ENCODE peak calls at places on chromosomes 13 and 19, in seven cellular contexts. E is HCT116, G is SK-N-SH, D is GM12878, Y is H1, U is K562, Q is HepG2. S is an unnamed sample.

GRCh38 chr19:17784201-17785008 is 10.5 kb upstream of the B3GNT3 start:
- DNase-seq in E (no peak), G (peak), D (no peak), Y (no peak), U (peak), Q (peak), S (peak)

GRCh38 chr13:73366241-73366640 is 307.4 kb downstream of the KLF5 start:
- DNase-seq in E (no peak), G (no peak), D (no peak), Y (no peak), U (no peak), Q (no peak), S (no peak)

GRCh38 chr19:11254662-11255061 is 7.7 kb downstream of the DOCK6 start:
- DNase-seq in E (no peak), G (no peak), D (no peak), Y (no peak), U (no peak), Q (no peak), S (no peak)

GRCh38 chr19:12721656-12722565 is 1.8 kb downstream of the TNPO2 start:
- DNase-seq in E (no peak), G (peak), D (no peak), Y (peak), U (peak), Q (peak), S (peak)

GRCh38 chr19:11684987-11685675 is 53.6 kb downstream of the ZNF823 start:
- DNase-seq in E (no peak), G (no peak), D (no peak), Y (no peak), U (no peak), Q (peak), S (no peak)

GRCh38 chr19:29560313-29561075 is 34.7 kb downstream of the VSTM2B start:
- DNase-seq in E (no peak), G (no peak), D (no peak), Y (no peak), U (no peak), Q (no peak), S (no peak)

GRCh38 chr19:29002336-29002735 is 210.6 kb downstream of the UQCRFS1 start:
- DNase-seq in E (no peak), G (no peak), D (no peak), Y (no peak), U (no peak), Q (no peak), S (no peak)

GRCh38 chr13:46504036-46504435 is 48.9 kb upstream of the LRCH1 start:
- DNase-seq in E (no peak), G (no peak), D (no peak), Y (no peak), U (no peak), Q (no peak), S (no peak)

GRCh38 chr13:48708764-48709163 is 55.0 kb downstream of the CYSLTR2 start:
- DNase-seq in E (no peak), G (no peak), D (no peak), Y (no peak), U (no peak), Q (no peak), S (no peak)

GRCh38 chr13:38888309-38888708 is 102.3 kb downstream of the STOML3 start:
- DNase-seq in E (no peak), G (no peak), D (no peak), Y (peak), U (no peak), Q (no peak), S (no peak)

GRCh38 chr13:79451500-79451962 is 29.4 kb upstream of the NDFIP2 start:
- DNase-seq in E (no peak), G (peak), D (peak), Y (no peak), U (peak), Q (no peak), S (no peak)

GRCh38 chr19:27672309-27673047 is 1540.5 kb downstream of the UQCRFS1 start:
- DNase-seq in E (no peak), G (no peak), D (no peak), Y (no peak), U (no peak), Q (no peak), S (no peak)

GRCh38 chr13:34943675-34944634 is 1.9 kb downstream of the NBEA start:
- DNase-seq in E (no peak), G (peak), D (no peak), Y (no peak), U (no peak), Q (no peak), S (no peak)

GRCh38 chr13:111943229-111943795 is 123.6 kb upstream of the SOX1 start:
- DNase-seq in E (no peak), G (no peak), D (no peak), Y (no peak), U (no peak), Q (no peak), S (no peak)

GRCh38 chr19:3699741-3700241 is 477 bp downstream of the PIP5K1C start:
- DNase-seq in E (no peak), G (peak), D (no peak), Y (no peak), U (no peak), Q (no peak), S (no peak)

GRCh38 chr19:16627194-16627927 is 643 bp downstream of the MED26 start:
- DNase-seq in E (no peak), G (peak), D (no peak), Y (no peak), U (no peak), Q (peak), S (no peak)

GRCh38 chr19:5903054-5903501 is 512 bp downstream of the NDUFA11 start:
- DNase-seq in E (no peak), G (no peak), D (no peak), Y (no peak), U (peak), Q (no peak), S (no peak)

GRCh38 chr19:45897413-45897812 is 5.0 kb downstream of the MYPOP start:
- DNase-seq in E (no peak), G (no peak), D (no peak), Y (no peak), U (no peak), Q (no peak), S (no peak)

GRCh38 chr19:46691104-46691503 is 25.8 kb downstream of the PRKD2 start:
- DNase-seq in E (no peak), G (peak), D (no peak), Y (no peak), U (peak), Q (no peak), S (no peak)

GRCh38 chr19:29964171-29964570 is 22.1 kb downstream of the URI1 start:
- DNase-seq in E (no peak), G (no peak), D (no peak), Y (no peak), U (no peak), Q (no peak), S (no peak)

GRCh38 chr13:113406321-113407102 is 42.6 kb upstream of the GRTP1 start:
- DNase-seq in E (no peak), G (no peak), D (no peak), Y (no peak), U (no peak), Q (no peak), S (no peak)

GRCh38 chr13:41315466-41316047 is 4.5 kb downstream of the NAA16 start:
- DNase-seq in E (no peak), G (no peak), D (no peak), Y (no peak), U (no peak), Q (no peak), S (no peak)

GRCh38 chr13:42071667-42072419 is 23.4 kb downstream of the DGKH start:
- DNase-seq in E (no peak), G (no peak), D (no peak), Y (no peak), U (peak), Q (no peak), S (no peak)

GRCh38 chr19:610801-611505 is 21.3 kb downstream of the HCN2 start:
- DNase-seq in E (no peak), G (peak), D (no peak), Y (no peak), U (peak), Q (no peak), S (no peak)

GRCh38 chr19:4455742-4456565 is 1.6 kb downstream of the UBXN6 start:
- DNase-seq in E (no peak), G (peak), D (no peak), Y (no peak), U (peak), Q (peak), S (no peak)

GRCh38 chr13:47594833-47595232 is 406.2 kb downstream of the SUCLA2 start:
- DNase-seq in E (no peak), G (no peak), D (no peak), Y (peak), U (no peak), Q (no peak), S (peak)

GRCh38 chr13:39452412-39452811 is 150.6 kb downstream of the LHFPL6 start:
- DNase-seq in E (no peak), G (no peak), D (no peak), Y (no peak), U (no peak), Q (no peak), S (no peak)

DNA sequence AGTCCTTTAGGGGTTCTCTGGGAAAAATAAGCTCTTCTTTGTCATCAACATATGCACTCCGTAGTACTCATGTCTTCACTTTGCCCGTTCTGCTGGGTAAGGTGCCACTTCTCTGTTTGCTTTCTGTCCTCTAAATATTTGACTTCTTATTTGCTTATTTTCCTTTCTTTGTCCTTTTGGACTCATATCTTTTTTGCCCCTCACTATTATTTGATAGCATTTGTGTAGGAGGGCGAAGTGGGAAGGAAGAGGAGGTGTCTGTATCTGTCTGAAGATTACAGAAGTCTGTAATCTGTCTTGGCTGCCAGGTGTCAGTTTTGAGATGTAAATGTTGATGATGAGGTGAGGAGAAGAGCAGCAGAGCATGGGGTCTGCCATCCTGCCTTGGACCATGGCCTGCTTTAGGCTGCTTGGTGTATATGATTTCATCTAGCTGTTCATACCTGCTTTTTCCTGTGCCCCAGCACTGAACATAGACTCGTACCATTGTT is 30.8 kb downstream of the USPL1 start:
- DNase-seq in E (no peak), G (no peak), D (no peak), Y (no peak), U (no peak), Q (peak), S (no peak)
- TF ChIP-seq JUND in E (no peak), G (no peak), D (no peak), Y (no peak), U (no peak), Q (no peak), S (no peak)

GRCh38 chr19:48807590-48808308 is 3.1 kb downstream of the BCAT2 start:
- DNase-seq in E (no peak), G (peak), D (no peak), Y (no peak), U (peak), Q (peak), S (no peak)
- TF ChIP-seq JUND in E (no peak), G (no peak), D (no peak), Y (no peak), U (no peak), Q (no peak), S (no peak)

GRCh38 chr19:34484328-34484727 is 2.8 kb downstream of the WTIP start:
- DNase-seq in E (no peak), G (no peak), D (no peak), Y (no peak), U (no peak), Q (no peak), S (no peak)
- TF ChIP-seq JUND in E (no peak), G (no peak), D (no peak), Y (no peak), U (no peak), Q (no peak), S (no peak)

GRCh38 chr13:84605927-84606326 is 723.7 kb upstream of the SLITRK1 start:
- DNase-seq in E (no peak), G (no peak), D (no peak), Y (no peak), U (no peak), Q (no peak), S (no peak)

GRCh38 chr13:84607614-84608013 is 725.3 kb upstream of the SLITRK1 start:
- DNase-seq in E (no peak), G (no peak), D (no peak), Y (no peak), U (no peak), Q (no peak), S (no peak)

GRCh38 chr13:84606616-84607015 is 724.3 kb upstream of the SLITRK1 start:
- DNase-seq in E (no peak), G (no peak), D (no peak), Y (no peak), U (no peak), Q (no peak), S (no peak)

GRCh38 chr13:84609716-84610115 is 727.4 kb upstream of the SLITRK1 start:
- DNase-seq in E (no peak), G (no peak), D (no peak), Y (no peak), U (no peak), Q (no peak), S (no peak)
- TF ChIP-seq JUND in E (no peak), G (no peak), D (no peak), Y (no peak), U (no peak), Q (no peak), S (no peak)

GRCh38 chr19:32750441-32751055 is 31.0 kb downstream of the TDRD12 start:
- DNase-seq in E (no peak), G (no peak), D (no peak), Y (no peak), U (no peak), Q (no peak), S (peak)
- TF ChIP-seq JUND in E (no peak), G (no peak), D (no peak), Y (no peak), U (no peak), Q (no peak), S (no peak)

GRCh38 chr13:98922306-98922705 is 55.6 kb downstream of the DOCK9 start:
- DNase-seq in E (no peak), G (no peak), D (no peak), Y (no peak), U (no peak), Q (no peak), S (no peak)
- TF ChIP-seq JUND in E (no peak), G (no peak), D (no peak), Y (no peak), U (no peak), Q (no peak), S (no peak)

GRCh38 chr13:51534075-51534817 is 50.0 kb upstream of the WDFY2 start:
- DNase-seq in E (no peak), G (no peak), D (no peak), Y (no peak), U (no peak), Q (no peak), S (no peak)
- TF ChIP-seq JUND in E (no peak), G (no peak), D (no peak), Y (no peak), U (no peak), Q (no peak), S (no peak)

DNA sequence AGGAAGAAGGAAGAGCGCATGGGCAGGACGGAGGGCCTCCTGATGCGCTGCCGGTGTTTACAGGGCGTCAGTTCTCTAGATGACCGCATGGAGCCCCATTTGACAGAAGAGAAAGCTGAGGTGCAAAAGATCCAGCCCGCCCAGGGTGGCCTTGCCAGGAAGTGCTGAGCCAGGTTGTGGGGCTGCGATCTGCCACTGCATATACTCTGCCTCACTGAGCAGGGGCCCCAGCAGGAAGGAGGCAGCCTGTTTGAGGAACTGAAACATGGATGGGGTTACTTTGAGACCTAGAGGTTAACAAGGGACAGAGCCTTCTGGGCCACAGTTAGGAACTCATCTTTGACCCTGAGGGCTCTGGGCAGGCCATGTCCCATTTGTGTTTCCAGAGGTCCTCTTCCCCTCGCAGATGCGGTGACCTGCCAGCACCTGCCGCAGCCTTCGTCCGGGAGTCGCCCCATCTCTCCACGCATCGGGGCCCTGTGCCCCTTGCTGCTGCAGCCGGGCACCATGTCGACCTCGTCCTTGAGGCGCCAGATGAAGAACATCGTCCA is 3.2 kb downstream of the EPN1 start:
- DNase-seq in E (no peak), G (no peak), D (peak), Y (no peak), U (no peak), Q (no peak), S (no peak)
- TF ChIP-seq JUND in E (no peak), G (no peak), D (no peak), Y (no peak), U (no peak), Q (no peak), S (no peak)

S was measured in T47D.